ENCODE peak calls at places on chromosomes 12 and 14, in eight cellular contexts. W is CD4-positive, alpha-beta memory T cell; E is WERI-Rb-1; L is astrocyte; B is uterus; O is IMR-90; R is heart right ventricle; U is thoracic aorta. T is an unnamed sample.

GRCh38 chr12:96985515-96986362 is 78.7 kb downstream of the NEDD1 start:
- DNase-seq in U (no peak), R (no peak), B (no peak), E (peak), L (no peak), W (peak), O (no peak), T (no peak)

GRCh38 chr14:104294628-104294982 is 156.2 kb downstream of the KIF26A start:
- DNase-seq in O (no peak), E (peak), U (no peak), W (no peak), L (no peak), B (no peak), R (no peak), T (no peak)

GRCh38 chr14:35965425-35965824 is 139.3 kb downstream of the BRMS1L start:
- DNase-seq in U (no peak), R (no peak), O (no peak), L (no peak), E (no peak), W (no peak), B (no peak), T (no peak)

GRCh38 chr12:78863482-78864427 is 819 bp upstream of the SYT1 start:
- DNase-seq in L (peak), O (peak), W (no peak), B (peak), U (no peak), E (peak), R (no peak), T (no peak)

GRCh38 chr14:29654910-29655590 is 272.6 kb downstream of the PRKD1 start:
- DNase-seq in L (peak), R (no peak), U (no peak), B (no peak), E (no peak), W (no peak), O (peak), T (no peak)

GRCh38 chr14:75092698-75093097 is 23.3 kb downstream of the ZC2HC1C start:
- DNase-seq in R (no peak), L (no peak), E (no peak), O (no peak), B (no peak), U (no peak), W (no peak), T (no peak)

GRCh38 chr14:104296388-104297312 is 158.3 kb downstream of the KIF26A start:
- DNase-seq in R (no peak), B (no peak), U (no peak), W (no peak), L (no peak), O (no peak), E (peak), T (no peak)

GRCh38 chr12:48938805-48939204 is 13.5 kb upstream of the FKBP11 start:
- DNase-seq in B (no peak), W (no peak), E (no peak), L (no peak), R (no peak), O (no peak), U (no peak), T (no peak)

GRCh38 chr14:23492618-23493272 is 23.2 kb downstream of the NGDN start:
- DNase-seq in R (no peak), W (no peak), L (no peak), O (peak), E (no peak), B (no peak), U (no peak), T (no peak)

GRCh38 chr14:92362781-92363235 is 39.8 kb downstream of the SLC24A4 start:
- DNase-seq in U (peak), O (peak), W (no peak), R (no peak), B (no peak), E (no peak), L (peak), T (no peak)

GRCh38 chr14:22200977-22201605 is 387.9 kb downstream of the DAD1 start:
- DNase-seq in O (peak), B (no peak), L (peak), E (no peak), U (no peak), R (no peak), W (peak), T (no peak)

GRCh38 chr14:40252817-40253447 is 820.7 kb upstream of the FBXO33 start:
- DNase-seq in R (no peak), E (no peak), B (no peak), W (no peak), U (no peak), O (no peak), L (no peak), T (no peak)

GRCh38 chr12:130655010-130655409 is 61.1 kb downstream of the RIMBP2 start:
- DNase-seq in L (no peak), O (no peak), B (no peak), U (no peak), W (no peak), E (no peak), R (no peak), T (no peak)

GRCh38 chr14:68816183-68816942 is 23.5 kb upstream of the ZFP36L1 start:
- DNase-seq in U (no peak), O (peak), B (peak), W (peak), R (peak), L (peak), E (peak), T (peak)

GRCh38 chr14:68815288-68816182 is 22.7 kb upstream of the ZFP36L1 start:
- DNase-seq in O (no peak), B (no peak), W (peak), U (no peak), E (no peak), R (no peak), L (no peak), T (no peak)

GRCh38 chr14:68813318-68813838 is 20.5 kb upstream of the ZFP36L1 start:
- DNase-seq in B (no peak), W (no peak), L (no peak), R (no peak), U (no peak), E (no peak), O (no peak), T (peak)

GRCh38 chr14:68816943-68817430 is 24.1 kb upstream of the ZFP36L1 start:
- DNase-seq in L (no peak), E (no peak), U (no peak), O (no peak), W (no peak), B (peak), R (no peak), T (peak)

DNA sequence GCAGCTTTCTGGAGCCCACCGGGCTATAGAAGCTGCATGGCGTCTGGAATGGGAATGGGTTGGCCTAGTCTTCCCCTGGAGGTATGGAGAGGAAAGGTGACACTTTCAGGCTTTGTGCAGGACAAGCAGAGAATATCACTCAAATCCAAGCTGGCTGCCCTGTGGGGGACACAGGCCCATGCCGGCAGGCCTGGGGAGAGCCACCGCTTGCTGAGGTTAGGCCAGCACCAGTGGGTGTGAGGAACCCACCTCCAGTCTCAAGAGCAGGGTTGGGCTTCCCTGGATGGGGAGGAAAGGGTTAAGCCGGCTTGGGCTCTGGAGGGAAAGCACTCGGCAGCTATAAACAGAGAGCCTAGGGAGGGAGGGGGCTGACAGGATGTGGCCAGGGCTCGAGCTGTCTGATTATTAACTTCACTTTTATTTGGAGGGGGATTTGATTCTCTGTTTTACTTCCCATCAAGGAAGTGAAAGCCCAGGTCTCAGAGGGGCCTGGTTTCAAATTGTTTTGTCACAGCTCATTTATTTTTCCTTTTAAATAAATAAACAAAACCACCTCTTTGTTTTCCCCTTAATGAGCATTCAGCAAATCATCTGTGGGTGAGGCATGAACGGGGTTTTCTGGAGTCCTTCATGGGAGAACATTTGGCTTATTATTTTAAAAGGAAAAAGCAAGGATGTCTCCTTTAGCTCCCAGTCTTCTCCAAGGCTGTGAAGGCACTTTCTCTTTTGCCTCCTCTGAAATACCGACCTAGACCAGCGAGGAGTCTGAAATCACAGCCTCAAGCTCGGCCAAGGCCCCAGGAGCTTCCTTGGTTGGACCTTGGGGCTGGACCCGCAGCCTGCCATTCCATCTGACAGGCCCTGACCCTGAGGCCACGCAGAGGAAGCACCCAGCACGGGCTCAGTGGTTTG is 21.8 kb upstream of the ZFP36L1 start:
- DNase-seq in E (peak), B (peak), W (peak), O (peak), R (peak), U (no peak), L (peak), T (no peak)
- H3K4me3 ChIP-seq in E (no peak), B (no peak), W (peak), O (peak), R (peak), U (peak), L (peak), T (peak)

GRCh38 chr14:95611293-95611880 is 74.8 kb upstream of the TCL1B start:
- DNase-seq in U (no peak), O (no peak), B (no peak), L (no peak), E (no peak), R (no peak), W (no peak), T (peak)

GRCh38 chr14:95614335-95614734 is 71.9 kb upstream of the TCL1B start:
- DNase-seq in B (no peak), O (no peak), L (no peak), U (no peak), E (peak), W (no peak), R (no peak), T (no peak)

GRCh38 chr14:95609398-95609990 is 74.6 kb downstream of the GLRX5 start:
- DNase-seq in R (peak), U (no peak), B (no peak), L (no peak), W (no peak), E (peak), O (peak), T (no peak)
- H3K27ac ChIP-seq in R (no peak), U (no peak), B (no peak), L (no peak), W (no peak), E (no peak), O (no peak), T (no peak)

GRCh38 chr12:46433829-46434228 is 61.3 kb upstream of the SLC38A2 start:
- DNase-seq in O (no peak), L (no peak), R (no peak), W (no peak), E (no peak), U (no peak), B (no peak), T (no peak)
- H3K4me3 ChIP-seq in O (no peak), L (no peak), R (no peak), W (no peak), E (no peak), U (no peak), B (no peak), T (no peak)

GRCh38 chr14:96205059-96205993 is 687 bp downstream of the BDKRB2 start:
- DNase-seq in O (no peak), W (no peak), B (no peak), E (no peak), R (no peak), L (no peak), U (no peak), T (no peak)
- H3K27ac ChIP-seq in O (peak), W (no peak), B (peak), E (no peak), R (no peak), L (no peak), U (no peak), T (peak)

DNA sequence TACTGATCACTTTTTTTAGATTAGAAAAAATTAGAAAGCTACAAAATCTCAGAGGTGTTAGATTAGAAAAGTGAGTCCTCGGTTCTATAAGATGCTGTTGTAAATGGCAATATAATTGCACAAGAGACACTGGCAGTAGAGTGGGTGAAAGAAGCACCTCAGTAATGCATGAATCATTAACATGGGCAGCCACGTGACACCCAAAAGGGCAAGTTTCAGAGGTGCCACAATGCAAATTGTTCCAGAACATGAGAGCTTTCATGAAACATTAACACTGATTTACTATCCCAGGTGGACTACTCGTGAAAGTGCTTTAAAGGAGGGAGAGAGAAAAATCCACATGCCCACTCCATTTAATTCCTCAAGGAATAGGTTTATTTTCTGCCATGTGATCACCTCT is 108.4 kb downstream of the PTPRR start:
- DNase-seq in L (no peak), R (no peak), B (no peak), O (no peak), W (no peak), U (no peak), E (no peak), T (no peak)
- H3K4me3 ChIP-seq in L (no peak), R (no peak), B (no peak), O (no peak), W (no peak), U (no peak), E (no peak), T (no peak)

DNA sequence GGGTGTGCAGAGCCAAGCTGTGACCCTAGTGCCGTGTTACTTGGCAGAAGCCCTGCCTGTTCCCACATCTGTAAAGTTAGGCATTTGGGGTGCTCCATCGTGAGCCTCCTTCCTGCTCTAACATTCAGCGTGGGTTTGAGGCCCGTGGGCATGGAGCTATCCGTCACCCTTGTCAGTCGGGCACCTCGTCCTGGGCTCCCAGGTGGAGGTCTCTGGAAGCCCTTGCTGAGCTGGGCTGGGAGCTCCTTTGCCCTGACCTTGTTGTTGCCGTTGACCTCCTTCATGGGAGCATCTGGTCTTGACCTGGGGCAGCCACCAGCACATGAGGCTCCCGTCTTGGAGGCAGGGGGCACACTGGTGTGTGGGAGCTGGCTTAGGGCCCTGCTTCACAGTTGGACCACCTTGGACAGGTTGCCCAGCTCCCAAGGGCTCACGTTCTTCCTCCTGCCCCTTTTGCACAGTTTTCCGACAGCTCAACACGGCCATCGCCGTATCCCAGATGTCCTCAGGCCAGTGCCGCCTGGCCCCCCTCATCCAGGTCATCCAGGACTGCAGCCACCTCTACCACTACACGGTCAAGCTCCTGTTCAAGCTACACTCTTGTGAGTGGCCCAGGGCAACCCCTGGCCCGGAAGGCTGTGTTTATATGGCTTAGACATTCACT is 18.5 kb downstream of the HIP1R start:
- DNase-seq in U (no peak), R (no peak), W (no peak), B (no peak), O (no peak), E (no peak), L (no peak), T (no peak)
- H3K27ac ChIP-seq in U (peak), R (no peak), W (no peak), B (no peak), O (no peak), E (no peak), L (no peak), T (peak)

GRCh38 chr12:69331846-69332684 is 16.1 kb upstream of the LYZ start:
- DNase-seq in O (no peak), E (no peak), W (no peak), R (no peak), L (no peak), B (no peak), U (no peak), T (no peak)

GRCh38 chr12:69330475-69331473 is 17.4 kb upstream of the LYZ start:
- DNase-seq in U (no peak), B (no peak), O (peak), R (no peak), W (peak), L (no peak), E (peak), T (no peak)

GRCh38 chr12:69329669-69330428 is 18.3 kb upstream of the LYZ start:
- DNase-seq in R (no peak), W (peak), O (no peak), B (no peak), L (no peak), U (no peak), E (no peak), T (no peak)

GRCh38 chr12:69332815-69333358 is 15.3 kb upstream of the LYZ start:
- DNase-seq in R (no peak), L (no peak), O (no peak), E (no peak), B (no peak), W (no peak), U (no peak), T (no peak)

DNA sequence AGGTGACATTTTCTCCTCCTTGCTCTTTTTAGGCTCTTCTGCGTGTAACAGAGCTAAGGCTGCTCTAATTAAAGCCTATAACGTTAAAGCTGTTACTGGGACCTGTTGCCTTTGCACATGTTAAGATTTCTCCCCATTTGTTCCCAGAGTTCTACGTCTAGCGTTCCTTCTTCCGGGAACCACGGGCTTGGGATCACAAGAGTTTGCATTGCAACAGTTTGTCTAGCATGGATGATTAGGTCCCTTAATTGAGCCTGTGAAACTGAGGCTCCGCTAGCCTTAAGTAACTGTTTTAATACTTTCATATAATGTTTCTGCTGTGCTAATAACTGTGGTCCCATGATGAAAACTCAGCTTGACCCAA is 16.7 kb upstream of the LYZ start:
- DNase-seq in E (no peak), O (no peak), R (no peak), U (no peak), L (no peak), W (no peak), B (no peak), T (no peak)
- H3K4me3 ChIP-seq in E (peak), O (peak), R (peak), U (peak), L (peak), W (peak), B (peak), T (peak)

T was measured in breast epithelium.